ENCODE peak calls at places on chromosomes 4 and X, in four cellular contexts. C is gastrocnemius medialis, E is endothelial cell, B is GM13977. I is an unnamed sample.

GRCh38 chrX:10761447-10761846 is 141.1 kb upstream of the MID1 start:
- DNase-seq in C (no peak), E (no peak), B (no peak), I (no peak)

GRCh38 chrX:1334854-1335253 is 1.7 kb upstream of the IL3RA start:
- DNase-seq in C (no peak), E (no peak), B (no peak), I (no peak)

GRCh38 chrX:75655627-75656026 is 129.4 kb downstream of the MAGEE2 start:
- DNase-seq in C (no peak), E (no peak), B (no peak), I (no peak)

GRCh38 chrX:17706676-17707075 is 30.6 kb upstream of the SCML1 start:
- DNase-seq in C (no peak), E (no peak), B (no peak), I (peak; percentile 73)

GRCh38 chr4:182212211-182212761 is 30.9 kb upstream of the TENM3 start:
- DNase-seq in C (peak; percentile 7), E (no peak), B (no peak), I (no peak)

GRCh38 chr4:149889976-149890375 is 74.3 kb upstream of the IQCM start:
- DNase-seq in C (no peak), E (no peak), B (no peak), I (peak; percentile 35)

GRCh38 chr4:40845136-40845910 is 95.6 kb downstream of the NSUN7 start:
- DNase-seq in C (no peak), E (no peak), B (no peak), I (peak; percentile 16)

GRCh38 chr4:164440196-164440595 is 313.7 kb upstream of the SMIM31 start:
- DNase-seq in C (no peak), E (no peak), B (no peak), I (peak; percentile 10)

GRCh38 chr4:107472265-107472948 is 247.6 kb downstream of the PAPSS1 start:
- DNase-seq in C (no peak), E (no peak), B (no peak), I (no peak)

GRCh38 chr4:148060264-148061138 is 328.6 kb downstream of the ARHGAP10 start:
- DNase-seq in C (no peak), E (no peak), B (no peak), I (no peak)

GRCh38 chr4:151204925-151205524 is 71.9 kb upstream of the PRSS48 start:
- DNase-seq in C (no peak), E (no peak), B (no peak), I (no peak)

GRCh38 chr4:112591593-112591992 is 45.1 kb downstream of the ZGRF1 start:
- DNase-seq in C (no peak), E (no peak), B (no peak), I (no peak)

GRCh38 chr4:112589207-112589606 is 47.5 kb downstream of the ZGRF1 start:
- DNase-seq in C (no peak), E (no peak), B (no peak), I (peak; percentile 2)

DNA sequence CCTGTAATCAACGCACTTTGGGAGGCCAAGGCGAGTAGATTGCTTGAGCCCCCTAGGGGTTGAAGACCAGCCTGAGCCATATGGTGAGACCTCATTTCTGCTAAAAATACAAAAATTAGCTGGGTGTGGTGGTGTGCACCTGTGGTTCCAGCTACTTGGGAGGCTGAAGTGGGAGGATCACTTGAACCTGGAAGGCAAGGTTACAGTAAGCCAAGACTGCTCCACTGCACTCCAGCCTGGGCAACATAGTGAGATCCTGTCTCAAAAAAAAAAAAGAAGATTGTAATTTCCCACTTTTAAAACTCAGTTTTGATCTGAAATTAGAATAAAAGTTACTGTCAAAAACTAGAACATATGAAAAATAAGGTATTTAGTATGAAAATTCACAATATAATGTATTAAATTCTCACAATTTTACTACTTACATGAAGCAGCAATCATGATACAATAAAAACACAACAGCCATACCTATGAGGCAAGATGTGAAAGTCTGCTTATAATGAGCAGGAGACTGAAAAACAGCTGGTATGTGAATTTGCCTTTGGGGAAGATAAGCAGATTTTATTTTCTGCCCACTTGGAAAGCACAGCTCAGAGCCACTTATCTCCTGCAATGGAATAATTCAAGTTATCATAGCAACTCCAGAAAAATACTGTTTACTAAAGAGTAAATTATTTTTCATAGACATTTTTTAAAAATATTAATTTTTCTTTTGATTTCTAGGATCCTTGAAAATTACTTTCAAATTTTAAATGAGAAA is 50.6 kb downstream of the ZGRF1 start:
- DNase-seq in C (no peak), E (no peak), B (no peak), I (no peak)
- TF ChIP-seq CTCF in C (no peak), E (no peak), B (no peak), I (no peak)

GRCh38 chr4:183362916-183363542 is 40.8 kb upstream of the CLDN24 start:
- DNase-seq in C (no peak), E (peak; percentile 15), B (no peak), I (peak; percentile 16)
- TF ChIP-seq CTCF in C (no peak), E (no peak), B (no peak), I (peak; percentile 30)

GRCh38 chrX:30865020-30865419 is 24.0 kb downstream of the TAB3 start:
- DNase-seq in C (no peak), E (no peak), B (no peak), I (no peak)
- TF ChIP-seq CTCF in C (no peak), E (peak; percentile 27), B (peak; percentile 47), I (peak; percentile 11)

GRCh38 chrX:70554523-70554922 is 109.9 kb downstream of the DLG3 start:
- DNase-seq in C (no peak), E (no peak), B (no peak), I (peak; percentile 77)

GRCh38 chrX:70554948-70555347 is 110.3 kb downstream of the DLG3 start:
- DNase-seq in C (no peak), E (no peak), B (no peak), I (no peak)

GRCh38 chrX:70553516-70553915 is 108.9 kb downstream of the DLG3 start:
- DNase-seq in C (no peak), E (no peak), B (no peak), I (no peak)

GRCh38 chrX:70552174-70552704 is 107.6 kb downstream of the DLG3 start:
- DNase-seq in C (no peak), E (no peak), B (no peak), I (peak; percentile 45)

GRCh38 chrX:70554081-70554480 is 109.4 kb downstream of the DLG3 start:
- DNase-seq in C (no peak), E (no peak), B (no peak), I (peak; percentile 69)
- TF ChIP-seq CTCF in C (no peak), E (no peak), B (peak; percentile 12), I (no peak)

DNA sequence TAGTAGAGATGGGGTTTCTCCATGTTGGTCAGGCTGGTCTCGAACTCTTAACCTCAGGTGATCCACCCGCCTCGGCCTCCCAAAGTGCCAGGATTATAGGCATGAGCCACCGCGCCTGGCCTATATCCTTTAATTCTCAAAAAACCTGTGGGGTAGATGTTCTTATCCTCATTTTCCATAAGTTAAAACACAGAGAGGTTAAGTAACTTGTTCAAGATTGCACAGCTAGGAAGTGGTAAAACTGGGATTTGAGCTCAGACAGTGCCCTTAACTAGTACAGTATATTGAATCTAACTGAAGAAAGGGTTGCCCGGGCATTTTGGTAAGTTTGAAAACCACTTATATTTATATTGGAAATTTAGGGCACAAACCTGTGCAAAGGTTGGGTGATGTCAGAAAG is 116.0 kb downstream of the GLUD2 start:
- DNase-seq in C (no peak), E (no peak), B (no peak), I (no peak)
- TF ChIP-seq CTCF in C (no peak), E (no peak), B (no peak), I (no peak)